ENCODE peak calls at places on chromosomes 7 and 10, in six cellular contexts. One of them, this sample, is unnamed.

GRCh38 chr7:127901895-127902703 is 129.1 kb downstream of the LRRC4 start:
- DNase-seq in K562: no peak
- DNase-seq in H1: no peak
- DNase-seq in GM12878: peak
- DNase-seq in HepG2: no peak
- DNase-seq in GM12891: no peak
- DNase-seq in this sample: no peak

GRCh38 chr10:7932301-7933036 is 114.2 kb downstream of the TAF3 start:
- DNase-seq in GM12878: no peak
- DNase-seq in HepG2: peak
- DNase-seq in H1: no peak
- DNase-seq in K562: no peak
- DNase-seq in GM12891: no peak
- DNase-seq in this sample: no peak

GRCh38 chr10:121734517-121735137 is 136.4 kb upstream of the FGFR2 start:
- DNase-seq in GM12878: no peak
- DNase-seq in GM12891: peak
- DNase-seq in H1: no peak
- DNase-seq in HepG2: peak
- DNase-seq in K562: peak
- DNase-seq in this sample: no peak

GRCh38 chr7:147068877-147069276 is 952.3 kb downstream of the CNTNAP2 start:
- DNase-seq in K562: no peak
- DNase-seq in H1: no peak
- DNase-seq in GM12891: no peak
- DNase-seq in GM12878: no peak
- DNase-seq in HepG2: no peak
- DNase-seq in this sample: no peak

GRCh38 chr7:143259765-143260164 is 3.5 kb upstream of the GSTK1 start:
- DNase-seq in H1: no peak
- DNase-seq in HepG2: peak
- DNase-seq in GM12891: no peak
- DNase-seq in K562: peak
- DNase-seq in GM12878: no peak
- DNase-seq in this sample: no peak

GRCh38 chr7:24982917-24983316 is 2.9 kb upstream of the OSBPL3 start:
- DNase-seq in GM12891: no peak
- DNase-seq in HepG2: peak
- DNase-seq in H1: no peak
- DNase-seq in K562: peak
- DNase-seq in GM12878: no peak
- DNase-seq in this sample: no peak

GRCh38 chr10:33134011-33134751 is 176.2 kb upstream of the ITGB1 start:
- DNase-seq in H1: no peak
- DNase-seq in K562: no peak
- DNase-seq in GM12878: peak
- DNase-seq in HepG2: peak
- DNase-seq in GM12891: no peak
- DNase-seq in this sample: no peak

GRCh38 chr7:108455833-108456677 is at the start of gene NRCAM:
- DNase-seq in K562: peak
- DNase-seq in HepG2: no peak
- DNase-seq in GM12891: peak
- DNase-seq in H1: peak
- DNase-seq in GM12878: no peak
- DNase-seq in this sample: peak

GRCh38 chr7:155534691-155535090 is 11.7 kb downstream of the CNPY1 start:
- DNase-seq in GM12891: no peak
- DNase-seq in K562: no peak
- DNase-seq in GM12878: no peak
- DNase-seq in H1: no peak
- DNase-seq in HepG2: no peak
- DNase-seq in this sample: no peak

GRCh38 chr7:121011401-121011800 is 22.9 kb downstream of the CPED1 start:
- DNase-seq in H1: no peak
- DNase-seq in K562: no peak
- DNase-seq in HepG2: no peak
- DNase-seq in GM12891: no peak
- DNase-seq in GM12878: no peak
- DNase-seq in this sample: no peak

GRCh38 chr7:141366098-141366621 is 185.1 kb upstream of the AGK start:
- DNase-seq in H1: no peak
- DNase-seq in K562: no peak
- DNase-seq in GM12878: no peak
- DNase-seq in HepG2: no peak
- DNase-seq in GM12891: no peak
- DNase-seq in this sample: no peak

GRCh38 chr7:150953061-150953997 is 24.8 kb downstream of the KCNH2 start:
- DNase-seq in GM12891: no peak
- DNase-seq in HepG2: no peak
- DNase-seq in H1: no peak
- DNase-seq in K562: peak
- DNase-seq in GM12878: no peak
- DNase-seq in this sample: no peak
- TF ChIP-seq TAF1 in GM12891: no peak
- TF ChIP-seq TAF1 in HepG2: no peak
- TF ChIP-seq TAF1 in H1: no peak
- TF ChIP-seq TAF1 in K562: no peak
- TF ChIP-seq TAF1 in GM12878: no peak
- TF ChIP-seq TAF1 in this sample: no peak

GRCh38 chr10:81520688-81521087 is 354.3 kb upstream of the NRG3 start:
- DNase-seq in GM12878: no peak
- DNase-seq in GM12891: no peak
- DNase-seq in K562: no peak
- DNase-seq in HepG2: no peak
- DNase-seq in H1: no peak
- DNase-seq in this sample: no peak

GRCh38 chr10:81524467-81524866 is 350.5 kb upstream of the NRG3 start:
- DNase-seq in H1: no peak
- DNase-seq in K562: no peak
- DNase-seq in HepG2: no peak
- DNase-seq in GM12891: no peak
- DNase-seq in GM12878: no peak
- DNase-seq in this sample: no peak
- TF ChIP-seq POLR2AphosphoS5 in H1: no peak
- TF ChIP-seq POLR2AphosphoS5 in K562: no peak
- TF ChIP-seq POLR2AphosphoS5 in HepG2: no peak
- TF ChIP-seq POLR2AphosphoS5 in GM12891: no peak
- TF ChIP-seq POLR2AphosphoS5 in GM12878: no peak
- TF ChIP-seq POLR2AphosphoS5 in this sample: no peak

GRCh38 chr10:92848441-92849233 is at the start of gene EXOC6:
- DNase-seq in K562: peak
- DNase-seq in H1: no peak
- DNase-seq in GM12891: peak
- DNase-seq in HepG2: peak
- DNase-seq in GM12878: peak
- DNase-seq in this sample: peak
- TF ChIP-seq POLR2A in K562: peak
- TF ChIP-seq POLR2A in H1: no peak
- TF ChIP-seq POLR2A in GM12891: peak
- TF ChIP-seq POLR2A in HepG2: peak
- TF ChIP-seq POLR2A in GM12878: peak
- TF ChIP-seq POLR2A in this sample: peak

DNA sequence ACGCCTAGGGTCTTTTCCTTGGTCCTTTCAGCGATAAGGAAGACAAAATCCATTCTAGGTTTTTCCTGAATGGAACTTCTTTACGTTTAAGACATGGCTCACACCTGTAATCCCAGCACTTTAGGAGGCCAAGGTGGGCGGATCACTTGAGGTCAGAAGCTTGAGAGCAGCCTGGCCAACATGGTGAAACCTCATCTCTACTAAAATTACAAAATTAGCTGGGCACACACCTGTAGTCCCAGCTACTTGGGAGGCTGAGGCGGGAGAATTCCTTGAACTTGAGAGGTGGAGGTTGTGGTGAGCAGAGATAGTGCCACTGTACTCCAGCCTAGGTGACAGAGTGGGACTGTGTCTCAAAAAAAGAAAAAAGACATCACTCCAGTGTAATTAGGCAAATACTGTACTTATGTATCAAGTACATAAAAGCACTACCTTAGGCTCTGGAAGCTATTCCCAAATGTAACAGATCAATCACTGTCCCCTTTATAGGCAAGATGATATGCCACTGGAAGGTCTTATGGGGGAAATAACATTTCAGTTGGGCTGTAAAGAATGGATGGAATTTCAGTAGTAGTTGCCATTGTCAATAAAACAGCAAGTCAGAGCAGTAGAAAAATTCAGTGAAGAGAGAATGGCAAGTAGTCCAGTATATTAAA is 5.7 kb downstream of the STK17A start:
- DNase-seq in K562: no peak
- DNase-seq in GM12878: no peak
- DNase-seq in HepG2: no peak
- DNase-seq in H1: no peak
- DNase-seq in GM12891: no peak
- DNase-seq in this sample: no peak
- TF ChIP-seq TAF1 in K562: no peak
- TF ChIP-seq TAF1 in GM12878: no peak
- TF ChIP-seq TAF1 in HepG2: no peak
- TF ChIP-seq TAF1 in H1: no peak
- TF ChIP-seq TAF1 in GM12891: no peak
- TF ChIP-seq TAF1 in this sample: no peak

GRCh38 chr7:149460493-149461330 is at the start of gene ZNF777:
- DNase-seq in GM12891: peak
- DNase-seq in HepG2: peak
- DNase-seq in K562: peak
- DNase-seq in H1: peak
- DNase-seq in GM12878: peak
- DNase-seq in this sample: peak
- TF ChIP-seq POLR2AphosphoS5 in GM12891: peak
- TF ChIP-seq POLR2AphosphoS5 in HepG2: peak
- TF ChIP-seq POLR2AphosphoS5 in K562: peak
- TF ChIP-seq POLR2AphosphoS5 in H1: peak
- TF ChIP-seq POLR2AphosphoS5 in GM12878: peak
- TF ChIP-seq POLR2AphosphoS5 in this sample: peak

GRCh38 chr7:94183289-94183749 is 179.2 kb upstream of the BET1 start:
- DNase-seq in HepG2: peak
- DNase-seq in GM12878: no peak
- DNase-seq in K562: no peak
- DNase-seq in GM12891: no peak
- DNase-seq in H1: peak
- DNase-seq in this sample: no peak
- TF ChIP-seq POLR2A in HepG2: no peak
- TF ChIP-seq POLR2A in GM12878: no peak
- TF ChIP-seq POLR2A in K562: no peak
- TF ChIP-seq POLR2A in GM12891: no peak
- TF ChIP-seq POLR2A in H1: no peak
- TF ChIP-seq POLR2A in this sample: no peak

GRCh38 chr10:50991496-50992355 is 82.6 kb upstream of the PRKG1 start:
- DNase-seq in GM12891: no peak
- DNase-seq in H1: no peak
- DNase-seq in K562: no peak
- DNase-seq in GM12878: no peak
- DNase-seq in HepG2: no peak
- DNase-seq in this sample: no peak

GRCh38 chr10:50992972-50993766 is 81.1 kb upstream of the PRKG1 start:
- DNase-seq in GM12891: no peak
- DNase-seq in H1: no peak
- DNase-seq in HepG2: no peak
- DNase-seq in GM12878: no peak
- DNase-seq in K562: no peak
- DNase-seq in this sample: no peak

GRCh38 chr10:50990568-50991495 is 83.5 kb upstream of the PRKG1 start:
- DNase-seq in GM12891: no peak
- DNase-seq in GM12878: no peak
- DNase-seq in HepG2: no peak
- DNase-seq in K562: no peak
- DNase-seq in H1: no peak
- DNase-seq in this sample: no peak

GRCh38 chr10:50992356-50992866 is 81.9 kb upstream of the PRKG1 start:
- DNase-seq in GM12891: no peak
- DNase-seq in GM12878: no peak
- DNase-seq in H1: no peak
- DNase-seq in K562: no peak
- DNase-seq in HepG2: no peak
- DNase-seq in this sample: no peak

DNA sequence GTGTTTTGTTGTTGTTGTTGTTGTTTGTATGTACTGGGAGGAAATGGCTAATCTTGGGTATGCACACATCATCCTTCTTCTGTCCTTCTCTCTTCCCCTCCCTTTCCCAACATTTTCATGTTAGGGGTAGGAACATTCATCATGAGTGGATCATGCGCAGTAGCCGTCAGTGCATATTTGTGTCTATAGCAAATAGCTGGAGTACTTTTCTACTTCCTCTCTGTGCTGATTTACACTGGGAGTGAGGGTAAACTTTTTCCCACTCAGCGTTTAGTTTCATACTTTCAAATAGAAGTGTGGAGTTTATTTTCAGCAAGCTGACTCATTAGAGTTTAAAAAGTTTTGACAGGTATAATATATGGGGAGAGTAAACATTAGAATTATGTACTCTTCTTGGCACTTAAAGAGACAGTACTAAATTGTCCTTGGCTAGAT is 80.5 kb upstream of the PRKG1 start:
- DNase-seq in H1: no peak
- DNase-seq in GM12891: no peak
- DNase-seq in K562: no peak
- DNase-seq in GM12878: no peak
- DNase-seq in HepG2: no peak
- DNase-seq in this sample: no peak
- TF ChIP-seq TAF1 in H1: no peak
- TF ChIP-seq TAF1 in GM12891: no peak
- TF ChIP-seq TAF1 in K562: no peak
- TF ChIP-seq TAF1 in GM12878: no peak
- TF ChIP-seq TAF1 in HepG2: no peak
- TF ChIP-seq TAF1 in this sample: no peak

DNA sequence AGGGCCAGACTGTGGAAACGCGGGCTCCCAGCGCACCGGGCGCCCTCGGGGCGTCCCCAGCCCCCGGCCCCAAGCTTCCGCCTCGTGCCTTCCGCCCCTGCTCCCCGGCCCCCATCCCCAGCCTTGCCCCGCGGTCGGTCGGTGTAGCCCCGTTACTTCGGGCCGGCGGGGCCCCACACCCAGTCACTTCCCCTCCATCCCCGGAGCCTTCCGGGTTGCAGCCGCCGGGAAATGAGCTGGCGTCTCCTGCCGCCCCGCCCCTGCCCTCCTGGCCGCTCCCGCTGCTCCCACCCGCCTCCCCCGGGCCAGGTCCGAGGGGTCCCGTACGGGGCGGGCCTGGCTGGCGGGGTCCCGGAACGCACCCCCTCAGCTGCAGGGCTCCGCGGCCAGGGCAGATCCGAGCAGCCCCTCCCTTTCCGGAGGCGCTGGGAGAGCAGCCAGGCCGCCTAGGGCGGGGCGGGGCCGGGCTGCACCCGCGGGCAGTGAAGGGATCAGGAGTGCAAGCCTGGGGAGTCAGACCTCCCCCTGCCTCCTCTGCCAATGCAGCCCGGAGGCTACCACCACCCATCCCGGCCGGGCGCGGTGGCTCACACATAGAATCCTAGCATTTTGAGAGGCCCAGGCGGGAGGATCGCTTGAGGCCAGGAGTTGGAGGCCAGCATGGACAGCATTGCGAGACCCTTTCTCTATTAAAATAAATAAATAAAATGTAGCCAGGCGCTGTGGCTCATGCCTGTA is 709 bp downstream of the ARPC1B start:
- DNase-seq in H1: no peak
- DNase-seq in GM12891: peak
- DNase-seq in GM12878: no peak
- DNase-seq in HepG2: peak
- DNase-seq in K562: peak
- DNase-seq in this sample: peak
- TF ChIP-seq POLR2AphosphoS5 in H1: no peak
- TF ChIP-seq POLR2AphosphoS5 in GM12891: peak
- TF ChIP-seq POLR2AphosphoS5 in GM12878: peak
- TF ChIP-seq POLR2AphosphoS5 in HepG2: no peak
- TF ChIP-seq POLR2AphosphoS5 in K562: no peak
- TF ChIP-seq POLR2AphosphoS5 in this sample: no peak